ENCODE peak calls at places on chromosomes 4 and X, in five cellular contexts. One of them, this sample, is unnamed.

GRCh38 chrX:85851418-85851817 is 195.9 kb downstream of the CHM start:
- DNase-seq in RKO: peak
- DNase-seq in KBM-7: peak
- DNase-seq in activated CD8-positive, alpha-beta memory T cell treated with anti-CD3 and anti-CD28 coated beads for 48 hours: no peak
- DNase-seq in A172: no peak
- DNase-seq in this sample: no peak

GRCh38 chr4:153523171-153523757 is 57.1 kb downstream of the TMEM131L start:
- DNase-seq in RKO: no peak
- DNase-seq in KBM-7: peak
- DNase-seq in activated CD8-positive, alpha-beta memory T cell treated with anti-CD3 and anti-CD28 coated beads for 48 hours: no peak
- DNase-seq in A172: no peak
- DNase-seq in this sample: no peak

GRCh38 chrX:6574762-6575161 is 39.8 kb upstream of the VCX3A start:
- DNase-seq in RKO: no peak
- DNase-seq in KBM-7: peak
- DNase-seq in activated CD8-positive, alpha-beta memory T cell treated with anti-CD3 and anti-CD28 coated beads for 48 hours: no peak
- DNase-seq in A172: no peak
- DNase-seq in this sample: no peak

GRCh38 chr4:109184421-109184956 is 118.0 kb downstream of the COL25A1 start:
- DNase-seq in RKO: no peak
- DNase-seq in KBM-7: peak
- DNase-seq in activated CD8-positive, alpha-beta memory T cell treated with anti-CD3 and anti-CD28 coated beads for 48 hours: no peak
- DNase-seq in A172: peak
- DNase-seq in this sample: no peak

GRCh38 chr4:154044118-154044517 is 255.2 kb upstream of the SFRP2 start:
- DNase-seq in RKO: no peak
- DNase-seq in KBM-7: no peak
- DNase-seq in activated CD8-positive, alpha-beta memory T cell treated with anti-CD3 and anti-CD28 coated beads for 48 hours: no peak
- DNase-seq in A172: no peak
- DNase-seq in this sample: no peak

GRCh38 chr4:99723555-99724450 is 66.2 kb upstream of the C4orf54 start:
- DNase-seq in RKO: peak
- DNase-seq in KBM-7: no peak
- DNase-seq in activated CD8-positive, alpha-beta memory T cell treated with anti-CD3 and anti-CD28 coated beads for 48 hours: no peak
- DNase-seq in A172: peak
- DNase-seq in this sample: no peak

GRCh38 chr4:123110147-123110546 is 187.8 kb upstream of the NUDT6 start:
- DNase-seq in RKO: no peak
- DNase-seq in KBM-7: no peak
- DNase-seq in activated CD8-positive, alpha-beta memory T cell treated with anti-CD3 and anti-CD28 coated beads for 48 hours: no peak
- DNase-seq in A172: no peak
- DNase-seq in this sample: no peak

GRCh38 chr4:124144302-124144701 is 568.2 kb downstream of the ANKRD50 start:
- DNase-seq in RKO: no peak
- DNase-seq in KBM-7: no peak
- DNase-seq in activated CD8-positive, alpha-beta memory T cell treated with anti-CD3 and anti-CD28 coated beads for 48 hours: no peak
- DNase-seq in A172: peak
- DNase-seq in this sample: no peak

GRCh38 chr4:174172274-174172673 is 111.2 kb downstream of the FBXO8 start:
- DNase-seq in RKO: no peak
- DNase-seq in KBM-7: no peak
- DNase-seq in activated CD8-positive, alpha-beta memory T cell treated with anti-CD3 and anti-CD28 coated beads for 48 hours: no peak
- DNase-seq in A172: no peak
- DNase-seq in this sample: no peak

GRCh38 chr4:37392540-37393255 is 148.2 kb downstream of the NWD2 start:
- DNase-seq in RKO: peak
- DNase-seq in KBM-7: peak
- DNase-seq in activated CD8-positive, alpha-beta memory T cell treated with anti-CD3 and anti-CD28 coated beads for 48 hours: no peak
- DNase-seq in A172: peak
- DNase-seq in this sample: no peak

GRCh38 chrX:153765138-153766079 is 1.4 kb downstream of the PLXNB3 start:
- DNase-seq in RKO: peak
- DNase-seq in KBM-7: peak
- DNase-seq in activated CD8-positive, alpha-beta memory T cell treated with anti-CD3 and anti-CD28 coated beads for 48 hours: no peak
- DNase-seq in A172: peak
- DNase-seq in this sample: no peak

GRCh38 chr4:119314356-119314755 is 7.6 kb downstream of the FABP2 start:
- DNase-seq in RKO: peak
- DNase-seq in KBM-7: peak
- DNase-seq in activated CD8-positive, alpha-beta memory T cell treated with anti-CD3 and anti-CD28 coated beads for 48 hours: no peak
- DNase-seq in A172: peak
- DNase-seq in this sample: no peak

GRCh38 chrX:154834562-154834961 is at the start of gene SMIM9:
- DNase-seq in RKO: no peak
- DNase-seq in KBM-7: no peak
- DNase-seq in activated CD8-positive, alpha-beta memory T cell treated with anti-CD3 and anti-CD28 coated beads for 48 hours: no peak
- DNase-seq in A172: no peak
- DNase-seq in this sample: no peak

GRCh38 chr4:95980877-95981360 is 141.0 kb downstream of the PDHA2 start:
- DNase-seq in RKO: no peak
- DNase-seq in KBM-7: no peak
- DNase-seq in activated CD8-positive, alpha-beta memory T cell treated with anti-CD3 and anti-CD28 coated beads for 48 hours: no peak
- DNase-seq in A172: no peak
- DNase-seq in this sample: no peak

GRCh38 chrX:50402886-50403285 is 67.7 kb downstream of the DGKK start:
- DNase-seq in RKO: no peak
- DNase-seq in KBM-7: peak
- DNase-seq in activated CD8-positive, alpha-beta memory T cell treated with anti-CD3 and anti-CD28 coated beads for 48 hours: no peak
- DNase-seq in A172: no peak
- DNase-seq in this sample: no peak

GRCh38 chrX:72019487-72019886 is 108.8 kb downstream of the NHSL2 start:
- DNase-seq in RKO: no peak
- DNase-seq in KBM-7: no peak
- DNase-seq in activated CD8-positive, alpha-beta memory T cell treated with anti-CD3 and anti-CD28 coated beads for 48 hours: no peak
- DNase-seq in A172: no peak
- DNase-seq in this sample: no peak

GRCh38 chrX:13700380-13700779 is 11.5 kb downstream of the RAB9A start:
- DNase-seq in RKO: no peak
- DNase-seq in KBM-7: no peak
- DNase-seq in activated CD8-positive, alpha-beta memory T cell treated with anti-CD3 and anti-CD28 coated beads for 48 hours: no peak
- DNase-seq in A172: no peak
- DNase-seq in this sample: no peak

This sample was measured in breast epithelium.